ENCODE peak calls at places on chromosome 13, in nine cellular contexts. T is esophagus squamous epithelium; H is fibroblast of pulmonary artery; S is activated CD8-positive, alpha-beta T cell treated with anti-CD3 and anti-CD28 coated beads for 36 hours; N is B cell; U is bronchial epithelial cell; Y is nephron progenitor cell; F is foreskin fibroblast; G is thoracic aorta. L is an unnamed sample.
A peak's percentile ranks its signal among the peaks of the same experiment; 100 is the strongest.

GRCh38 chr13:110492299-110493160 is 69.0 kb downstream of the RAB20 start:
- DNase-seq in T (no peak), H (no peak), S (no peak), N (no peak), U (no peak), Y (no peak), F (no peak), G (no peak), L (no peak)

GRCh38 chr13:31223215-31223614 is 23.4 kb downstream of the B3GLCT start:
- DNase-seq in T (no peak), H (no peak), S (no peak), N (no peak), U (no peak), Y (no peak), F (no peak), G (no peak), L (no peak)

GRCh38 chr13:32315255-32316029 is at the start of the genes BRCA2 and ZAR1L:
- DNase-seq in T (peak; percentile 51), H (peak; percentile 91), S (peak; percentile 94), N (peak; percentile 90), U (peak; percentile 66), Y (peak; percentile 79), F (peak; percentile 96), G (peak; percentile 67), L (peak; percentile 67)

GRCh38 chr13:74755065-74755464 is 620.9 kb upstream of the KLF12 start:
- DNase-seq in T (no peak), H (no peak), S (no peak), N (no peak), U (no peak), Y (no peak), F (no peak), G (no peak), L (no peak)

GRCh38 chr13:39877134-39877533 is 221.7 kb downstream of the COG6 start:
- DNase-seq in T (no peak), H (no peak), S (no peak), N (no peak), U (no peak), Y (no peak), F (no peak), G (no peak), L (no peak)

GRCh38 chr13:77171451-77171850 is 144.5 kb upstream of the FBXL3 start:
- DNase-seq in T (no peak), H (no peak), S (no peak), N (no peak), U (no peak), Y (no peak), F (no peak), G (no peak), L (no peak)

GRCh38 chr13:34086281-34086680 is 268.3 kb downstream of the RFC3 start:
- DNase-seq in T (no peak), H (no peak), S (no peak), N (no peak), U (no peak), Y (no peak), F (no peak), G (no peak), L (no peak)

GRCh38 chr13:74128171-74128767 is 5.9 kb downstream of the KLF12 start:
- DNase-seq in T (no peak), H (peak; percentile 62), S (peak; percentile 38), N (no peak), U (peak; percentile 33), Y (peak; percentile 36), F (peak; percentile 65), G (no peak), L (no peak)

GRCh38 chr13:33817513-33817842 is 471 bp upstream of the RFC3 start:
- DNase-seq in T (no peak), H (no peak), S (no peak), N (no peak), U (no peak), Y (no peak), F (no peak), G (no peak), L (no peak)

GRCh38 chr13:64675256-64675892 is 2554.8 kb downstream of the PCDH9 start:
- DNase-seq in T (no peak), H (peak; percentile 33), S (no peak), N (no peak), U (peak; percentile 86), Y (no peak), F (peak; percentile 77), G (no peak), L (no peak)

GRCh38 chr13:97559981-97560380 is 126.0 kb downstream of the RAP2A start:
- DNase-seq in T (no peak), H (no peak), S (no peak), N (no peak), U (no peak), Y (no peak), F (no peak), G (no peak), L (no peak)

GRCh38 chr13:30486230-30487074 is 20.7 kb upstream of the HMGB1 start:
- DNase-seq in T (no peak), H (no peak), S (no peak), N (no peak), U (peak; percentile 66), Y (no peak), F (no peak), G (no peak), L (no peak)

GRCh38 chr13:43307921-43308433 is 284.6 kb downstream of the DNAJC15 start:
- DNase-seq in T (no peak), H (peak; percentile 95), S (no peak), N (no peak), U (peak; percentile 86), Y (peak; percentile 37), F (peak; percentile 97), G (peak; percentile 19), L (no peak)

DNA sequence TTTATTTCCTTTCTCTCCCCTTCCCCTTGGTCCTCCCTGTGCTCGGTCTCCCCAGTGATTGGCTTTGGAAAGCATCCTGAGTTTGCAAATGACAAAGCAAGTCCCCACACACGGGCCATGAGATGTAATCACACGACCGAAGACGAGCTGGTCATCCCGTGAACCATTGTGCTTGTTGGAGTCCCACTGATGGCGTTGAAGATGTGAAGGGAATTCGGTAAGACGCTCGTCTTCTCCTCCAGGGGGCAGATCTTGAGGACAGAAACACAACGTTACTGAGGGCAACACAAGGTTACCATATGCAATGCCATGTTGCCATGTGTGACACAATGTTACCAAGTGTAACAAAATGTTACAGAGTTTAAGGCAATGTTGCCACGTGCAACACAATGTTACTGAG is 42.0 kb upstream of the SLC15A1 start:
- DNase-seq in T (no peak), H (no peak), S (no peak), N (no peak), U (no peak), Y (no peak), F (no peak), G (no peak), L (no peak)
- TF ChIP-seq CTCF in T (no peak), H (no peak), S (no peak), N (no peak), U (no peak), Y (no peak), F (no peak), G (no peak), L (no peak)

DNA sequence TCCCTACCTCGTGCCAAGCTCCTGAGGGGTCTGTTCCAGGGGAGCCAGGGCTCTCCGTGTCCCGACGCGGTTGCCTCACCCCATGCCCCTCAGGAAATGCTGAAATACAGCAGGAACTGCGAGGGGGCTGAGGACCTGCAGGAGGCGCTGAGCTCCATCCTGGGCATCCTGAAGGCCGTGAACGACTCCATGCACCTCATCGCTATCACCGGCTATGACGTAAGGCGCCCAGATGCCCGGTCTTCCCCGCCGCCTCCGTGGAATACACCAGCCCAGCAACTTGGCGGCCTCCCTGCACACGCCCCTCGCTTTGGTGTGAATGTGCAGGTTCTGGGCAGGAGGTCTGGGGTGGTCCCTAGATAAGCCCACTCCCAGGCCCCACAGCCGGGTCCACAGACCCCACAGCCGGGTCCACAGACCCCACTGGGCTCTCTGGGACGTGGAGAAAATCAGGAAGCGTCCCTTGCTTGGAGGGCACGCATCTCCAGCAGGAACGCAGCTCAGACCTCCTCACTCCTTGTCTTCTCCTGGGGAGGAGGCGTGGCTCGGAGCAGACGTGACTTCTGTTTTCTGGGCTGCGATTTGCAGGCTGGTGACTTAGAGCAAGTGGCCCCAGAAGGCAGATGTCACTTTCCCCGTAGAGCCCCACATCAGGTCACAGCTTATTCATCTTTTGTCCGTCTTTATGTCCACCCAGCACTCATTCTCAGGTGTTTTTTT is 19.4 kb upstream of the F7 start:
- DNase-seq in T (no peak), H (peak; percentile 5), S (no peak), N (no peak), U (no peak), Y (no peak), F (no peak), G (no peak), L (no peak)
- TF ChIP-seq CTCF in T (no peak), H (peak; percentile 16), S (no peak), N (no peak), U (no peak), Y (no peak), F (no peak), G (no peak), L (no peak)

DNA sequence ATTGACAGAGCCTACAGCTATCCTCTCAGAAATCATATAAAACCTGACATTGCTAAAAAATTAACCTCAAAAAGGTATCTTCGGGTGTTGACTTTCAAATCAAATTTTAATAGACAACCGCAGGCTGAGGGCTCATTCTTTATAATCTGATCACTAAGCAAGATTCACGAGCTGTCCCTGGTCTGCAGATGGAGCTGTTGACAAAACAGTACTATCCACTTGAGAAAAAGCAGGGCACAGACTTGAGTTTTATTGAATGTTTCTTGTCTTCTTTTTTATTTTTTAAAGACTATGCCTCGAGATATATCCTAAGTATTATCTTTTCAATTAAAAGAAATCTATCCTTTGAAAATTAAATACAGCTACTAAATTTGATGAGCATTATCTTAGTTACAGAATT is 540.5 kb downstream of the PCDH9 start:
- DNase-seq in T (no peak), H (peak; percentile 71), S (no peak), N (no peak), U (peak; percentile 23), Y (no peak), F (peak; percentile 53), G (no peak), L (no peak)
- TF ChIP-seq CTCF in T (no peak), H (peak; percentile 56), S (no peak), N (no peak), U (peak; percentile 42), Y (no peak), F (peak; percentile 28), G (no peak), L (no peak)

GRCh38 chr13:37616131-37616530 is 17.6 kb upstream of the POSTN start:
- DNase-seq in T (no peak), H (no peak), S (no peak), N (no peak), U (no peak), Y (no peak), F (peak; percentile 29), G (no peak), L (no peak)

GRCh38 chr13:37617162-37617561 is 18.6 kb upstream of the POSTN start:
- DNase-seq in T (no peak), H (peak; percentile 88), S (no peak), N (no peak), U (peak; percentile 30), Y (no peak), F (peak; percentile 59), G (no peak), L (no peak)

GRCh38 chr13:37618554-37618953 is 20.0 kb upstream of the POSTN start:
- DNase-seq in T (no peak), H (peak; percentile 84), S (no peak), N (no peak), U (peak; percentile 20), Y (no peak), F (peak; percentile 72), G (no peak), L (no peak)

DNA sequence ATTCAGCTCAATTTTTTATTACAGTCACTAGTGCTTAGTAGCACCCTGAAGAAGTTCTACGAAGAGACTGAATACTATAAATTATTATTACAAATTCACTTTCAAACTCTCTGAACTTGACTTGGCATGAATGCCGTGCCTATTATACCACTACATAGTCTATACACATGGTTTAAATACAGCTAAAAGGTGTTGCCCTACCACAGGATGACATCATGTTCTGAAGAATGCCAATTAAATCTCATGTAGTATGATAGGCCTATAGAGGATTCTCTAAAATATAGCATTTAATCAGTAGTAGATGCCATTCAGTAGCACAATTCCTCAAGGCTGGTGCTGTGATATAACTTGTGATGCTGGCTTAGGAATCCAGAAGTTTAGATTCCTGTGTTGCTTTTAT is 16.7 kb upstream of the POSTN start:
- DNase-seq in T (no peak), H (no peak), S (no peak), N (no peak), U (peak; percentile 18), Y (no peak), F (peak; percentile 48), G (no peak), L (no peak)
- TF ChIP-seq CTCF in T (no peak), H (no peak), S (no peak), N (no peak), U (no peak), Y (no peak), F (no peak), G (no peak), L (no peak)

L was measured in progenitor cell of endocrine pancreas.